ENCODE peak calls at places on chromosome 16, in seven cellular contexts. One of them, this sample, is unnamed.

GRCh38 chr16:85235988-85236831 is 123.9 kb upstream of the CIBAR2 start:
- DNase-seq in GM12878: no peak
- DNase-seq in ascending aorta: no peak
- DNase-seq in AG09319: no peak
- DNase-seq in progenitor cell of endocrine pancreas: no peak
- DNase-seq in choroid plexus epithelial cell: peak
- DNase-seq in CD4-positive, alpha-beta T cell: no peak
- DNase-seq in this sample: no peak

GRCh38 chr16:85419503-85420408 is 193.4 kb upstream of the GSE1 start:
- DNase-seq in AG09319: no peak
- DNase-seq in choroid plexus epithelial cell: no peak
- DNase-seq in GM12878: no peak
- DNase-seq in ascending aorta: no peak
- DNase-seq in progenitor cell of endocrine pancreas: no peak
- DNase-seq in CD4-positive, alpha-beta T cell: no peak
- DNase-seq in this sample: no peak

GRCh38 chr16:85902366-85903155 is 3.6 kb downstream of the IRF8 start:
- DNase-seq in CD4-positive, alpha-beta T cell: peak
- DNase-seq in GM12878: peak
- DNase-seq in AG09319: no peak
- DNase-seq in ascending aorta: no peak
- DNase-seq in choroid plexus epithelial cell: no peak
- DNase-seq in progenitor cell of endocrine pancreas: no peak
- DNase-seq in this sample: no peak

GRCh38 chr16:52634101-52634500 is 87.2 kb upstream of the TOX3 start:
- DNase-seq in GM12878: no peak
- DNase-seq in ascending aorta: no peak
- DNase-seq in progenitor cell of endocrine pancreas: no peak
- DNase-seq in CD4-positive, alpha-beta T cell: no peak
- DNase-seq in choroid plexus epithelial cell: no peak
- DNase-seq in AG09319: no peak
- DNase-seq in this sample: no peak

GRCh38 chr16:68128577-68129305 is 43.6 kb downstream of the NFATC3 start:
- DNase-seq in AG09319: peak
- DNase-seq in GM12878: no peak
- DNase-seq in choroid plexus epithelial cell: peak
- DNase-seq in progenitor cell of endocrine pancreas: no peak
- DNase-seq in ascending aorta: no peak
- DNase-seq in CD4-positive, alpha-beta T cell: no peak
- DNase-seq in this sample: no peak

GRCh38 chr16:1332618-1333148 is 762 bp upstream of the BAIAP3 start:
- DNase-seq in choroid plexus epithelial cell: no peak
- DNase-seq in AG09319: no peak
- DNase-seq in GM12878: no peak
- DNase-seq in ascending aorta: no peak
- DNase-seq in progenitor cell of endocrine pancreas: no peak
- DNase-seq in CD4-positive, alpha-beta T cell: no peak
- DNase-seq in this sample: no peak

GRCh38 chr16:610513-611381 is 20.0 kb upstream of the WFIKKN1 start:
- DNase-seq in AG09319: no peak
- DNase-seq in ascending aorta: no peak
- DNase-seq in CD4-positive, alpha-beta T cell: peak
- DNase-seq in GM12878: no peak
- DNase-seq in progenitor cell of endocrine pancreas: no peak
- DNase-seq in choroid plexus epithelial cell: peak
- DNase-seq in this sample: peak

GRCh38 chr16:27225536-27226360 is 22.4 kb downstream of the KDM8 start:
- DNase-seq in GM12878: no peak
- DNase-seq in AG09319: no peak
- DNase-seq in choroid plexus epithelial cell: no peak
- DNase-seq in CD4-positive, alpha-beta T cell: no peak
- DNase-seq in progenitor cell of endocrine pancreas: no peak
- DNase-seq in ascending aorta: no peak
- DNase-seq in this sample: peak

GRCh38 chr16:86714166-86714565 is 135.8 kb downstream of the FOXL1 start:
- DNase-seq in ascending aorta: no peak
- DNase-seq in GM12878: no peak
- DNase-seq in progenitor cell of endocrine pancreas: no peak
- DNase-seq in choroid plexus epithelial cell: peak
- DNase-seq in AG09319: no peak
- DNase-seq in CD4-positive, alpha-beta T cell: no peak
- DNase-seq in this sample: no peak

GRCh38 chr16:72099377-72099818 is 5.8 kb downstream of the DHX38 start:
- DNase-seq in ascending aorta: no peak
- DNase-seq in GM12878: peak
- DNase-seq in choroid plexus epithelial cell: peak
- DNase-seq in progenitor cell of endocrine pancreas: peak
- DNase-seq in CD4-positive, alpha-beta T cell: no peak
- DNase-seq in AG09319: no peak
- DNase-seq in this sample: peak

GRCh38 chr16:55389426-55390073 is 65.5 kb downstream of the IRX6 start:
- DNase-seq in choroid plexus epithelial cell: no peak
- DNase-seq in ascending aorta: no peak
- DNase-seq in AG09319: no peak
- DNase-seq in CD4-positive, alpha-beta T cell: no peak
- DNase-seq in progenitor cell of endocrine pancreas: no peak
- DNase-seq in GM12878: no peak
- DNase-seq in this sample: no peak

GRCh38 chr16:2386990-2387389 is 42.3 kb upstream of the CCNF start:
- DNase-seq in choroid plexus epithelial cell: peak
- DNase-seq in progenitor cell of endocrine pancreas: no peak
- DNase-seq in CD4-positive, alpha-beta T cell: no peak
- DNase-seq in AG09319: no peak
- DNase-seq in ascending aorta: no peak
- DNase-seq in GM12878: no peak
- DNase-seq in this sample: no peak
- TF ChIP-seq CTCF in choroid plexus epithelial cell: peak
- TF ChIP-seq CTCF in progenitor cell of endocrine pancreas: peak
- TF ChIP-seq CTCF in CD4-positive, alpha-beta T cell: no peak
- TF ChIP-seq CTCF in AG09319: no peak
- TF ChIP-seq CTCF in ascending aorta: no peak
- TF ChIP-seq CTCF in GM12878: peak
- TF ChIP-seq CTCF in this sample: peak

DNA sequence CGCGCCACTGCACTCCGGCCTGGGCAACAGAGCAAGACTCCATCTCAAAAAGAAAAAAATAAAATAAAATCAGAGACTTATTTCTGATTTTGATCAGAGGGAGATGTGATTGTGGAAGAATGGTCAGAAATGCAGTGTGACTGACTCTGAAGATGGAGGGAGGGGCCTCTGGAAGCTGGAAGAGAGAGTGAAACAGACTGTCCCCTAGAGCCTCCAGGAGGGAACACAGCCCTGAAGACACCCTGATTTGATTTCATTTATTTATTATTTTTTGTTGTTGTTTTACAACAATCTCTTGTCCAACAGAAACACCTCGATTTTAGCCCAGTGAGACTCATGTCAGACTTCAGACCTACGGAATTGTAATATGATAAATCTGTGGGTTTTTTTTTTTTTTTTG is 26.1 kb downstream of the BCL7C start:
- DNase-seq in CD4-positive, alpha-beta T cell: no peak
- DNase-seq in AG09319: no peak
- DNase-seq in progenitor cell of endocrine pancreas: no peak
- DNase-seq in choroid plexus epithelial cell: peak
- DNase-seq in ascending aorta: no peak
- DNase-seq in GM12878: no peak
- DNase-seq in this sample: no peak
- TF ChIP-seq CTCF in CD4-positive, alpha-beta T cell: no peak
- TF ChIP-seq CTCF in AG09319: no peak
- TF ChIP-seq CTCF in progenitor cell of endocrine pancreas: no peak
- TF ChIP-seq CTCF in choroid plexus epithelial cell: peak
- TF ChIP-seq CTCF in ascending aorta: no peak
- TF ChIP-seq CTCF in GM12878: peak
- TF ChIP-seq CTCF in this sample: no peak

DNA sequence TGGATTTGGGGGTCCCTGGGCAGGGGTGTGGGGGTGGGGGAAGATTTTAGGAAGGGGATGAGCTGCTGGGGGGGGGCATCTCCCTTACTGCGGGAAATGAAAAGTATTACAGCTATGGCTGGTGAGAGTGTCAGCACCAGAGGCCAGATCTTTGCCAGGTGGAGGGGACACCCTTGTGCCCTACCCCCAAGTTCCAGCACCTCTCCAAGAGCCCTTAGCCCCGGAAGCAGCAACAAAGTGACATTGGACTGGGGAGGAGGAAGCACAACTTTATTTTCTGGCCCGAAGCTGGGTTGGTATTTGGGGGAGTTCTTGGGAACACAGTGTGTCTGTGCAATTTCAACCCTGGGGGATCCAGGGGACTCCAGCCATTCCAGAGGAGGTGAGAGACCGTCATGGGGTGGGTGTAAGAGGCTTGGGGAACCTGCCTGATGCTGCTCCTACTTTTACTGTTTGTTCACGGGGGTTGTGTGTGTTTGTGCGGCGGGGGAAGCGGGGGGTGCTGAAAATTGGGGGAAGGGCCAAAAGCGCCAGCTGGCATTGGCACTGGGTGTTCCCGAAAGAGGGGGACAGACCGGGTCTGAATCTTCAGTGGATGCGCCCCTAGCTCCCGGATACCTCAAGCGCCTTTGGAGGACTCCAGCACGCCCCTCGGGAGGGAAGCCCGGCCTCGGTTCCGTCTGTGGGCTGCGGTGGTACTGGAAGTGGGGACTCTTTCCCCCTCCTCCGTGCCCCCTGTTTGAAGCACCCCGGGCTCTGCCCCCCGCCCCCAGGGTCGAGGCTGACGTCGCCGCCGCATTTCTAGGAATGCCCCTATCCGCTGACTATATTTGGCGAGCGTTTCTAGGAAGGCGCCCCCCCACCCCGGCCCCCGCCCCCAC is 230.3 kb downstream of the MRTFB start:
- DNase-seq in AG09319: no peak
- DNase-seq in GM12878: no peak
- DNase-seq in CD4-positive, alpha-beta T cell: no peak
- DNase-seq in choroid plexus epithelial cell: peak
- DNase-seq in ascending aorta: no peak
- DNase-seq in progenitor cell of endocrine pancreas: no peak
- DNase-seq in this sample: no peak
- TF ChIP-seq CTCF in AG09319: no peak
- TF ChIP-seq CTCF in GM12878: no peak
- TF ChIP-seq CTCF in CD4-positive, alpha-beta T cell: no peak
- TF ChIP-seq CTCF in choroid plexus epithelial cell: no peak
- TF ChIP-seq CTCF in ascending aorta: no peak
- TF ChIP-seq CTCF in progenitor cell of endocrine pancreas: no peak
- TF ChIP-seq CTCF in this sample: no peak

GRCh38 chr16:47774661-47775060 is 313.5 kb downstream of the PHKB start:
- DNase-seq in AG09319: no peak
- DNase-seq in ascending aorta: no peak
- DNase-seq in choroid plexus epithelial cell: peak
- DNase-seq in CD4-positive, alpha-beta T cell: no peak
- DNase-seq in GM12878: no peak
- DNase-seq in progenitor cell of endocrine pancreas: no peak
- DNase-seq in this sample: no peak
- TF ChIP-seq CTCF in AG09319: no peak
- TF ChIP-seq CTCF in ascending aorta: no peak
- TF ChIP-seq CTCF in choroid plexus epithelial cell: peak
- TF ChIP-seq CTCF in CD4-positive, alpha-beta T cell: no peak
- TF ChIP-seq CTCF in GM12878: no peak
- TF ChIP-seq CTCF in progenitor cell of endocrine pancreas: peak
- TF ChIP-seq CTCF in this sample: no peak

GRCh38 chr16:30070490-30070889 is 4.9 kb downstream of the ALDOA start:
- DNase-seq in choroid plexus epithelial cell: no peak
- DNase-seq in AG09319: no peak
- DNase-seq in ascending aorta: no peak
- DNase-seq in GM12878: no peak
- DNase-seq in progenitor cell of endocrine pancreas: no peak
- DNase-seq in CD4-positive, alpha-beta T cell: no peak
- DNase-seq in this sample: no peak

GRCh38 chr16:30069575-30070462 is 4.3 kb downstream of the ALDOA start:
- DNase-seq in ascending aorta: no peak
- DNase-seq in progenitor cell of endocrine pancreas: no peak
- DNase-seq in AG09319: no peak
- DNase-seq in choroid plexus epithelial cell: no peak
- DNase-seq in GM12878: no peak
- DNase-seq in CD4-positive, alpha-beta T cell: no peak
- DNase-seq in this sample: no peak

GRCh38 chr16:30068333-30068732 is 2.8 kb downstream of the ALDOA start:
- DNase-seq in ascending aorta: no peak
- DNase-seq in progenitor cell of endocrine pancreas: no peak
- DNase-seq in GM12878: no peak
- DNase-seq in CD4-positive, alpha-beta T cell: no peak
- DNase-seq in AG09319: no peak
- DNase-seq in choroid plexus epithelial cell: no peak
- DNase-seq in this sample: no peak

GRCh38 chr16:30067584-30067916 is 2.0 kb downstream of the ALDOA start:
- DNase-seq in choroid plexus epithelial cell: no peak
- DNase-seq in GM12878: no peak
- DNase-seq in AG09319: no peak
- DNase-seq in CD4-positive, alpha-beta T cell: no peak
- DNase-seq in ascending aorta: no peak
- DNase-seq in progenitor cell of endocrine pancreas: no peak
- DNase-seq in this sample: no peak

GRCh38 chr16:30068750-30069574 is 3.4 kb downstream of the ALDOA start:
- DNase-seq in GM12878: no peak
- DNase-seq in ascending aorta: no peak
- DNase-seq in choroid plexus epithelial cell: peak
- DNase-seq in CD4-positive, alpha-beta T cell: no peak
- DNase-seq in progenitor cell of endocrine pancreas: no peak
- DNase-seq in AG09319: no peak
- DNase-seq in this sample: no peak
- TF ChIP-seq CTCF in GM12878: peak
- TF ChIP-seq CTCF in ascending aorta: peak
- TF ChIP-seq CTCF in choroid plexus epithelial cell: peak
- TF ChIP-seq CTCF in CD4-positive, alpha-beta T cell: peak
- TF ChIP-seq CTCF in progenitor cell of endocrine pancreas: peak
- TF ChIP-seq CTCF in AG09319: peak
- TF ChIP-seq CTCF in this sample: peak

This sample was measured in D721Med.